ENCODE peak calls at places on chromosomes 11 and 22, in four cellular contexts. B is posterior cingulate gyrus, A is activated T-helper 1 cell treated with Interleukin-2 at 50 U/mL for 16 hours, I is fibroblast of pulmonary artery. P is an unnamed sample.

GRCh38 chr11:131612576-131612975 is 242.2 kb downstream of the NTM start:
- DNase-seq in B (no peak), A (no peak), I (no peak), P (no peak)

GRCh38 chr11:64504999-64505398 is 86.0 kb upstream of the SLC22A12 start:
- DNase-seq in B (no peak), A (no peak), I (no peak), P (no peak)

GRCh38 chr11:131664811-131665210 is 294.4 kb downstream of the NTM start:
- DNase-seq in B (no peak), A (no peak), I (no peak), P (no peak)

GRCh38 chr22:46748948-46749681 is 11.1 kb upstream of the CERK start:
- DNase-seq in B (no peak), A (peak; percentile 62), I (peak; percentile 41), P (no peak)

GRCh38 chr11:65860278-65861164 is at the start of gene MUS81:
- DNase-seq in B (peak; percentile 98), A (peak; percentile 93), I (peak; percentile 99), P (peak; percentile 88)

GRCh38 chr11:4748435-4748834 is 21.3 kb downstream of the OR51F1 start:
- DNase-seq in B (no peak), A (no peak), I (peak; percentile 0), P (no peak)

GRCh38 chr11:59463176-59463575 is 6.4 kb downstream of the OR4D6 start:
- DNase-seq in B (no peak), A (no peak), I (peak; percentile 33), P (no peak)

GRCh38 chr11:117946196-117946841 is 17.1 kb upstream of the TMPRSS13 start:
- DNase-seq in B (no peak), A (no peak), I (no peak), P (no peak)

GRCh38 chr11:67113231-67113721 is 5.8 kb upstream of the KDM2A start:
- DNase-seq in B (peak; percentile 70), A (no peak), I (no peak), P (no peak)

GRCh38 chr11:113161671-113162589 is 152.5 kb upstream of the TTC12 start:
- DNase-seq in B (no peak), A (no peak), I (no peak), P (no peak)

GRCh38 chr22:30990675-30991074 is 21.6 kb downstream of the TUG1 start:
- DNase-seq in B (no peak), A (no peak), I (no peak), P (no peak)

GRCh38 chr11:72069787-72070251 is 10.5 kb downstream of the NUMA1 start:
- DNase-seq in B (peak; percentile 84), A (no peak), I (peak; percentile 81), P (no peak)

GRCh38 chr22:46308283-46308988 is 11.8 kb downstream of the GTSE1 start:
- DNase-seq in B (peak; percentile 52), A (no peak), I (no peak), P (no peak)

GRCh38 chr22:24153353-24153752 is 27.9 kb upstream of the SUSD2 start:
- DNase-seq in B (no peak), A (peak; percentile 39), I (peak; percentile 34), P (no peak)

GRCh38 chr22:49869091-49869830 is 15.6 kb downstream of the ZBED4 start:
- DNase-seq in B (no peak), A (no peak), I (no peak), P (no peak)

GRCh38 chr11:117986981-117987495 is 844 bp downstream of the IL10RA start:
- DNase-seq in B (no peak), A (peak; percentile 24), I (no peak), P (no peak)

GRCh38 chr22:39627865-39628562 is 57.5 kb downstream of the CACNA1I start:
- DNase-seq in B (no peak), A (no peak), I (no peak), P (no peak)

GRCh38 chr11:789951-790350 is at the start of gene CEND1:
- DNase-seq in B (no peak), A (no peak), I (peak; percentile 49), P (peak; percentile 74)

GRCh38 chr11:28526406-28526751 is 418.2 kb downstream of the METTL15 start:
- DNase-seq in B (no peak), A (no peak), I (peak; percentile 13), P (no peak)

GRCh38 chr11:2130881-2131352 is 8.3 kb downstream of the IGF2 start:
- DNase-seq in B (peak; percentile 46), A (no peak), I (no peak), P (no peak)

GRCh38 chr11:111735262-111736116 is 30.7 kb downstream of the PPP2R1B start:
- DNase-seq in B (peak; percentile 88), A (no peak), I (peak; percentile 99), P (peak; percentile 91)

GRCh38 chr11:36000616-36001190 is 56.8 kb downstream of the LDLRAD3 start:
- DNase-seq in B (no peak), A (no peak), I (no peak), P (no peak)

GRCh38 chr11:44456544-44457270 is 108.8 kb upstream of the CD82 start:
- DNase-seq in B (no peak), A (no peak), I (no peak), P (no peak)

GRCh38 chr22:43897751-43898261 is 6.0 kb upstream of the PNPLA5 start:
- DNase-seq in B (no peak), A (no peak), I (peak; percentile 45), P (no peak)

GRCh38 chr11:102010776-102011500 is 36.3 kb upstream of the CFAP300 start:
- DNase-seq in B (no peak), A (no peak), I (peak; percentile 83), P (no peak)

GRCh38 chr11:101446238-101446637 is 137.6 kb downstream of the TRPC6 start:
- DNase-seq in B (no peak), A (no peak), I (peak; percentile 64), P (no peak)

GRCh38 chr11:131278472-131278871 is 91.9 kb upstream of the NTM start:
- DNase-seq in B (no peak), A (no peak), I (no peak), P (peak; percentile 67)

GRCh38 chr11:116727990-116728389 is 44.8 kb downstream of the BUD13 start:
- DNase-seq in B (no peak), A (no peak), I (no peak), P (no peak)

GRCh38 chr11:17481905-17482304 is 5.3 kb upstream of the ABCC8 start:
- DNase-seq in B (no peak), A (no peak), I (no peak), P (no peak)